ENCODE peak calls at places on chromosomes 3 and 15, in five cellular contexts. One of them, this sample, is unnamed.

GRCh38 chr15:75198560-75199346 is 2.9 kb upstream of the C15orf39 start:
- DNase-seq in HCT116: peak
- DNase-seq in fibroblast of mammary gland: peak
- DNase-seq in astrocyte of the cerebellum: no peak
- DNase-seq in AG09309: no peak
- DNase-seq in this sample: no peak

GRCh38 chr3:98962189-98962930 is 60.9 kb upstream of the DCBLD2 start:
- DNase-seq in astrocyte of the cerebellum: peak
- DNase-seq in AG09309: no peak
- DNase-seq in fibroblast of mammary gland: peak
- DNase-seq in HCT116: peak
- DNase-seq in this sample: no peak

GRCh38 chr3:126287536-126288181 is 69.5 kb downstream of the KLF15 start:
- DNase-seq in AG09309: no peak
- DNase-seq in fibroblast of mammary gland: peak
- DNase-seq in HCT116: peak
- DNase-seq in astrocyte of the cerebellum: no peak
- DNase-seq in this sample: no peak

GRCh38 chr3:128080323-128080898 is 28.2 kb downstream of the SEC61A1 start:
- DNase-seq in astrocyte of the cerebellum: peak
- DNase-seq in fibroblast of mammary gland: peak
- DNase-seq in HCT116: no peak
- DNase-seq in AG09309: peak
- DNase-seq in this sample: peak

GRCh38 chr3:24521306-24522154 is 26.9 kb upstream of the THRB start:
- DNase-seq in fibroblast of mammary gland: peak
- DNase-seq in astrocyte of the cerebellum: no peak
- DNase-seq in HCT116: no peak
- DNase-seq in AG09309: no peak
- DNase-seq in this sample: no peak

GRCh38 chr15:89356634-89357298 is 22.1 kb upstream of the POLG start:
- DNase-seq in astrocyte of the cerebellum: no peak
- DNase-seq in fibroblast of mammary gland: no peak
- DNase-seq in HCT116: no peak
- DNase-seq in AG09309: no peak
- DNase-seq in this sample: no peak

GRCh38 chr3:55440406-55440708 is 46.7 kb downstream of the WNT5A start:
- DNase-seq in AG09309: no peak
- DNase-seq in astrocyte of the cerebellum: no peak
- DNase-seq in HCT116: no peak
- DNase-seq in fibroblast of mammary gland: no peak
- DNase-seq in this sample: no peak

GRCh38 chr3:134409041-134409440 is 34.8 kb upstream of the AMOTL2 start:
- DNase-seq in AG09309: no peak
- DNase-seq in astrocyte of the cerebellum: no peak
- DNase-seq in HCT116: no peak
- DNase-seq in fibroblast of mammary gland: no peak
- DNase-seq in this sample: no peak

GRCh38 chr3:140505256-140505655 is 172.6 kb upstream of the TRIM42 start:
- DNase-seq in astrocyte of the cerebellum: no peak
- DNase-seq in HCT116: no peak
- DNase-seq in AG09309: no peak
- DNase-seq in fibroblast of mammary gland: peak
- DNase-seq in this sample: no peak

GRCh38 chr15:31452595-31453557 is 126.2 kb downstream of the KLF13 start:
- DNase-seq in HCT116: no peak
- DNase-seq in fibroblast of mammary gland: no peak
- DNase-seq in astrocyte of the cerebellum: no peak
- DNase-seq in AG09309: no peak
- DNase-seq in this sample: no peak

GRCh38 chr3:98521897-98522537 is 685 bp downstream of the CLDND1 start:
- DNase-seq in astrocyte of the cerebellum: peak
- DNase-seq in HCT116: peak
- DNase-seq in AG09309: peak
- DNase-seq in fibroblast of mammary gland: peak
- DNase-seq in this sample: peak

GRCh38 chr3:49397470-49397869 is 14.3 kb downstream of the RHOA start:
- DNase-seq in AG09309: no peak
- DNase-seq in astrocyte of the cerebellum: no peak
- DNase-seq in HCT116: no peak
- DNase-seq in fibroblast of mammary gland: peak
- DNase-seq in this sample: no peak

GRCh38 chr15:86608461-86608860 is 528.8 kb downstream of the AGBL1 start:
- DNase-seq in HCT116: no peak
- DNase-seq in fibroblast of mammary gland: no peak
- DNase-seq in AG09309: no peak
- DNase-seq in astrocyte of the cerebellum: peak
- DNase-seq in this sample: no peak

GRCh38 chr15:41284425-41285177 is 47.8 kb downstream of the OIP5 start:
- DNase-seq in AG09309: no peak
- DNase-seq in fibroblast of mammary gland: peak
- DNase-seq in astrocyte of the cerebellum: no peak
- DNase-seq in HCT116: no peak
- DNase-seq in this sample: no peak

GRCh38 chr15:65069779-65070546 is 2.2 kb upstream of the RASL12 start:
- DNase-seq in fibroblast of mammary gland: no peak
- DNase-seq in astrocyte of the cerebellum: no peak
- DNase-seq in AG09309: no peak
- DNase-seq in HCT116: no peak
- DNase-seq in this sample: no peak

GRCh38 chr3:12356996-12357395 is 68.1 kb downstream of the PPARG start:
- DNase-seq in HCT116: no peak
- DNase-seq in AG09309: no peak
- DNase-seq in fibroblast of mammary gland: no peak
- DNase-seq in astrocyte of the cerebellum: no peak
- DNase-seq in this sample: no peak

GRCh38 chr3:64332461-64333350 is 107.4 kb upstream of the PRICKLE2 start:
- DNase-seq in HCT116: no peak
- DNase-seq in fibroblast of mammary gland: no peak
- DNase-seq in AG09309: no peak
- DNase-seq in astrocyte of the cerebellum: no peak
- DNase-seq in this sample: no peak

GRCh38 chr3:39639344-39640236 is 169.8 kb upstream of the MYRIP start:
- DNase-seq in AG09309: peak
- DNase-seq in astrocyte of the cerebellum: peak
- DNase-seq in HCT116: peak
- DNase-seq in fibroblast of mammary gland: peak
- DNase-seq in this sample: peak

GRCh38 chr3:10459954-10460754 is 45.2 kb downstream of the ATP2B2 start:
- DNase-seq in astrocyte of the cerebellum: peak
- DNase-seq in fibroblast of mammary gland: peak
- DNase-seq in HCT116: peak
- DNase-seq in AG09309: no peak
- DNase-seq in this sample: peak

GRCh38 chr15:29873264-29873663 is 51.0 kb upstream of the TJP1 start:
- DNase-seq in astrocyte of the cerebellum: no peak
- DNase-seq in AG09309: no peak
- DNase-seq in HCT116: no peak
- DNase-seq in fibroblast of mammary gland: no peak
- DNase-seq in this sample: no peak

GRCh38 chr3:154243353-154243752 is 80.9 kb downstream of the DHX36 start:
- DNase-seq in fibroblast of mammary gland: peak
- DNase-seq in AG09309: no peak
- DNase-seq in HCT116: no peak
- DNase-seq in astrocyte of the cerebellum: no peak
- DNase-seq in this sample: no peak

GRCh38 chr3:13600950-13601691 is 52.2 kb downstream of the FBLN2 start:
- DNase-seq in AG09309: peak
- DNase-seq in HCT116: peak
- DNase-seq in fibroblast of mammary gland: peak
- DNase-seq in astrocyte of the cerebellum: no peak
- DNase-seq in this sample: peak

DNA sequence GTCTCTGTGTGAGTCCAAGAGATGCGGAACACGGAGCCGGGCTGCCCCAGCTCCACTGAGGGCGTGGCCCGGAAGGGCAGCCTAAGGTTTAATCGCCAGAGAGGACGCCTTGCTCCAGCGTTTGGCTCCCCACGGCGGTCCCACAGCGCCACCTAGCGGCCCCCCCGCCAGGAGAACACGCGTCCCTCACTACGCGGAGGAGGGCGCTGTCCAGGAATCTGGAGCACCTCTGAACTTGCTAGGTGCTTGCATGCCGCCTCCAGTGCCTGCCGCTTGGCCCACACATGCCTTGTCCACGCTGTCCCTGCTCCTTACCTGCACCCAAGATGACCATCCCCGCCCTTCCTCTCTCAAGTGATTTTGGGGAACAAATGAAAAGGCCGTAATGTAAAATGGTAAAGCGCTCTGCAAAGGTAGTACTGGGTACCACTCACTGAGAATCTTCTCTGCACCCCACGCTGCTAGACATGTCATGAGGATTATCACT is 14.4 kb upstream of the MRPS22 start:
- DNase-seq in AG09309: no peak
- DNase-seq in fibroblast of mammary gland: peak
- DNase-seq in astrocyte of the cerebellum: peak
- DNase-seq in HCT116: peak
- DNase-seq in this sample: peak
- H3K4me3 ChIP-seq in AG09309: no peak
- H3K4me3 ChIP-seq in fibroblast of mammary gland: no peak
- H3K4me3 ChIP-seq in astrocyte of the cerebellum: no peak
- H3K4me3 ChIP-seq in HCT116: peak
- H3K4me3 ChIP-seq in this sample: no peak

DNA sequence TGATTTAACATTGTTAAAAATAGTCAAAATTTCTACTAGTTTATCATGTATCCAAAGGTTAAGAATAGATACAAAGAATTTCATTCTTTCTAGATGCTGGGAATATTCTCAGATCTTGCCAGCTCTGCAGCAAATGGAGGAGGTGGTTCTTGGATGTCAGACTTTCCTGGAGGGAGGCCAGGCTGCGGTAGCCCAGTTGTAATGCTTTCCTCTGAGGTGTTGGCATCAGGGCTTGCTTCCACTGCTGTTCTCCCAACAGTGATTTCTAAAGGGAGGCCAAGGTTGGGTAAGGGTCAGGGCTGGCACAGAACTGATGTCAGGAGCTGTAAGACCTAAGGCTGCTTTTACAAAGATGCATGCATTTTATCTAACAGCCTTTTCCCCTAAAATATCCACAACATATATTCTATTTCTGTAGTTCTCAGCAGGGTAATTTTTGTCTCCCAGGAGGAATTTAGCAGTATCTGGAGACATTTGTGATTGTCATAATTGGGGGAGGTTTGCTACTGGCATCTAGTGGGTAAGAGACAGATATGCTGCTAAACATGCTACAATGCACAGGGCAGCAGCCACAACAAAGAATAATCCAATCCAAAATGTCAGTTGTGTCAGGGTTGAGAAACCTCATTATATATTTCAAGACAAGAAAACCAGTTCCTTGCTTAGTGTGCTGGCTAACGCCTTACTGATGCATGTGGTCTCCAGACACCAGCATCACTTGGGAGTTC is 42.0 kb upstream of the SPTSSB start:
- DNase-seq in astrocyte of the cerebellum: peak
- DNase-seq in fibroblast of mammary gland: peak
- DNase-seq in HCT116: no peak
- DNase-seq in AG09309: no peak
- DNase-seq in this sample: no peak
- TF ChIP-seq CTCF in astrocyte of the cerebellum: no peak
- TF ChIP-seq CTCF in fibroblast of mammary gland: no peak
- TF ChIP-seq CTCF in HCT116: peak
- TF ChIP-seq CTCF in AG09309: no peak
- TF ChIP-seq CTCF in this sample: no peak

DNA sequence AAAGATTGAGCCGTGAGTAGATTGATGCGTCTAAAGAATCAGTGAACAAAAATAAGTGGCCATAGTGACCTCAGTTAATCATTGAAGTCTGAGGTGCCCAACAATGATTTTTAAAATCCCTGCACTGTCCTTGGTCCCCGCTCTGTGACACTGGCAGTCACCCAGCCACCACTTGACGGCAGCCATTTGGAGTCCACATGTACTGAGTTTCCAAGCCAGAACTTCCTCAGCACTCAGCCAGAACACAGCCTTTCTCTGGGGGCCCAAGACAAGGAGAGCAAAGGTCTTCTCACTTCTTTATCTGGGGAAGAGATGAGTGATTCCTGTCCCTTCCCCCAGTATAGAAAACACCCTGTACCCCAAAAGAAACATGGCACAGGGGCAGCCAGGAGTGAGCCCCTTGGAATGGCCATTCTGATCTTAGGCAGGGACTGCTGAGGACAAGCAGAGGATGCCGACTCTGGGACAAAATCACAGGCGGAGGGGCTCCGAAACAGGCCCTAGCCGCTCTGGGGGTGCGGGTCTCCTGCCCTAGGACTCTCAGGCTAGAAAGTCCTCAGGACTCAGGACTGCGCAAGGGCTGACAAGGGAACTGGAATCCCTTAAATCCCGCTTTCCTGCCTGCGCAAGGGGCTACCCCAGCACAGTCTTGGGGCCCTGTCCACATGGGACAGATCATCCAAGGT is 12.7 kb downstream of the PAK6 start:
- DNase-seq in HCT116: no peak
- DNase-seq in AG09309: no peak
- DNase-seq in fibroblast of mammary gland: no peak
- DNase-seq in astrocyte of the cerebellum: no peak
- DNase-seq in this sample: no peak
- H3K4me3 ChIP-seq in HCT116: peak
- H3K4me3 ChIP-seq in AG09309: no peak
- H3K4me3 ChIP-seq in fibroblast of mammary gland: no peak
- H3K4me3 ChIP-seq in astrocyte of the cerebellum: no peak
- H3K4me3 ChIP-seq in this sample: no peak

GRCh38 chr3:190368871-190369270 is 19.1 kb upstream of the CLDN16 start:
- DNase-seq in AG09309: no peak
- DNase-seq in HCT116: no peak
- DNase-seq in astrocyte of the cerebellum: no peak
- DNase-seq in fibroblast of mammary gland: no peak
- DNase-seq in this sample: no peak
- TF ChIP-seq CTCF in AG09309: no peak
- TF ChIP-seq CTCF in HCT116: no peak
- TF ChIP-seq CTCF in astrocyte of the cerebellum: no peak
- TF ChIP-seq CTCF in fibroblast of mammary gland: no peak
- TF ChIP-seq CTCF in this sample: no peak

DNA sequence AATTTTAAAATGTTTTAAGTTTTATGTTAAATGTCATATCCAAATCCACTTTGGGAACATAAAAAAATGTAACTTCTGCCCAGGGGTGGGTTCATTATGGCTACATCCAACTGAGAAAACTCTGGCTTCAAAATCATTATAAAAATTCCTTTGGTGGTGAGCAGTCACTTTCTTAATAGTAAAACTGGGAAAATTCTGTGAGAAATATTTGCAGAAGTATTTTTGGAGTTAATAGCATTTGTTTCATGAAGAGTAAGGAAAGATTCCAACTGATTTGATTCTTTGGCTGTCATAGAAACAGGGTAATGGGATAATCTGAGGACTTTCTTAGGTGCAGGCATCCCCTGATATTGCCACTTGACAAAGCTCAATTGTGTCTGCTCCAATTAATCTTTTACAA is 38.8 kb downstream of the CPA3 start:
- DNase-seq in fibroblast of mammary gland: no peak
- DNase-seq in astrocyte of the cerebellum: no peak
- DNase-seq in AG09309: no peak
- DNase-seq in HCT116: no peak
- DNase-seq in this sample: no peak
- H3K4me3 ChIP-seq in fibroblast of mammary gland: no peak
- H3K4me3 ChIP-seq in astrocyte of the cerebellum: no peak
- H3K4me3 ChIP-seq in AG09309: no peak
- H3K4me3 ChIP-seq in HCT116: no peak
- H3K4me3 ChIP-seq in this sample: no peak

GRCh38 chr3:85821130-85821756 is 862.5 kb downstream of the CADM2 start:
- DNase-seq in AG09309: no peak
- DNase-seq in HCT116: no peak
- DNase-seq in astrocyte of the cerebellum: peak
- DNase-seq in fibroblast of mammary gland: no peak
- DNase-seq in this sample: no peak
- TF ChIP-seq CTCF in AG09309: no peak
- TF ChIP-seq CTCF in HCT116: peak
- TF ChIP-seq CTCF in astrocyte of the cerebellum: peak
- TF ChIP-seq CTCF in fibroblast of mammary gland: peak
- TF ChIP-seq CTCF in this sample: peak

GRCh38 chr15:59298255-59298856 is 74.3 kb downstream of the MYO1E start:
- DNase-seq in HCT116: peak
- DNase-seq in AG09309: no peak
- DNase-seq in fibroblast of mammary gland: peak
- DNase-seq in astrocyte of the cerebellum: no peak
- DNase-seq in this sample: no peak
- H3K4me3 ChIP-seq in HCT116: peak
- H3K4me3 ChIP-seq in AG09309: no peak
- H3K4me3 ChIP-seq in fibroblast of mammary gland: no peak
- H3K4me3 ChIP-seq in astrocyte of the cerebellum: no peak
- H3K4me3 ChIP-seq in this sample: no peak

This sample was measured in HFF-Myc.